ENCODE peak calls at places on chromosomes 4 and X, in four cellular contexts. L is NCI-H1105 treated with DMSO at 0.1 percent for 48 hours, R is T-helper 2 cell, J is neural crest cell. H is an unnamed sample.

GRCh38 chrX:117985241-117985640 is 131.4 kb downstream of the KLHL13 start:
- DNase-seq in L (no peak), R (no peak), J (no peak), H (no peak)

GRCh38 chr4:12889054-12889453 is 595.1 kb downstream of the RAB28 start:
- DNase-seq in L (no peak), R (no peak), J (no peak), H (no peak)

GRCh38 chr4:122827258-122827887 is 742 bp downstream of the FGF2 start:
- DNase-seq in L (peak; percentile 25), R (no peak), J (peak; percentile 41), H (peak; percentile 69)

GRCh38 chr4:81052119-81053068 is 21.9 kb downstream of the BMP3 start:
- DNase-seq in L (peak; percentile 46), R (peak; percentile 24), J (peak; percentile 70), H (no peak)

GRCh38 chrX:148507413-148507812 is 7.0 kb downstream of the AFF2 start:
- DNase-seq in L (no peak), R (no peak), J (no peak), H (no peak)

GRCh38 chrX:129779086-129779672 is 570 bp upstream of the SASH3 start:
- DNase-seq in L (no peak), R (no peak), J (no peak), H (no peak)

GRCh38 chr4:6472387-6473263 is at the start of gene PPP2R2C:
- DNase-seq in L (peak; percentile 18), R (no peak), J (no peak), H (no peak)

GRCh38 chr4:89469930-89470375 is 162.4 kb upstream of the GPRIN3 start:
- DNase-seq in L (no peak), R (no peak), J (no peak), H (peak; percentile 70)

GRCh38 chrX:44971674-44972073 is 98.7 kb downstream of the KDM6A start:
- DNase-seq in L (no peak), R (no peak), J (no peak), H (no peak)

GRCh38 chr4:52958232-52958631 is 96.1 kb downstream of the RASL11B start:
- DNase-seq in L (no peak), R (no peak), J (no peak), H (no peak)